ENCODE peak calls at places on chromosomes 3 and 15, in eight cellular contexts. A, F, T, Z, R, G, W and S are unnamed samples.

GRCh38 chr3:85337895-85338294 is 379.1 kb downstream of the CADM2 start:
- DNase-seq in A (no peak), W (no peak), Z (no peak), G (no peak), F (no peak), R (no peak), T (no peak), S (no peak)

GRCh38 chr15:68682330-68682729 is 103.5 kb downstream of the CORO2B start:
- DNase-seq in W (no peak), T (no peak), Z (no peak), F (no peak), G (no peak), R (no peak), A (no peak), S (no peak)

GRCh38 chr3:154242766-154243165 is 81.5 kb downstream of the DHX36 start:
- DNase-seq in A (no peak), Z (no peak), T (no peak), G (no peak), W (no peak), F (no peak), R (no peak), S (no peak)

GRCh38 chr3:169457807-169458206 is 205.7 kb downstream of the MECOM start:
- DNase-seq in W (no peak), T (no peak), F (no peak), A (no peak), Z (no peak), R (no peak), G (no peak), S (no peak)

GRCh38 chr15:49978171-49978570 is 140.9 kb downstream of the ATP8B4 start:
- DNase-seq in R (no peak), F (no peak), A (no peak), Z (no peak), T (no peak), W (no peak), G (no peak), S (no peak)

GRCh38 chr3:17310983-17311382 is 426.2 kb downstream of the PLCL2 start:
- DNase-seq in R (no peak), G (no peak), F (no peak), W (no peak), T (no peak), A (no peak), Z (no peak), S (no peak)

GRCh38 chr3:46114324-46114988 is 87.2 kb upstream of the XCR1 start:
- DNase-seq in T (no peak), R (no peak), G (no peak), W (no peak), F (peak; percentile 60), Z (peak; percentile 76), A (peak; percentile 92), S (no peak)

GRCh38 chr15:54187325-54187724 is 209.1 kb downstream of the UNC13C start:
- DNase-seq in G (no peak), T (no peak), R (no peak), A (no peak), F (no peak), Z (no peak), W (no peak), S (no peak)

GRCh38 chr3:57791245-57791644 is 35.1 kb downstream of the SLMAP start:
- DNase-seq in G (no peak), A (no peak), F (no peak), Z (peak; percentile 22), W (no peak), R (no peak), T (no peak), S (no peak)

GRCh38 chr3:127071597-127072001 is 88.7 kb downstream of the PLXNA1 start:
- DNase-seq in R (no peak), A (no peak), Z (no peak), F (no peak), T (no peak), G (no peak), W (no peak), S (no peak)

GRCh38 chr3:119759962-119760361 is 21.9 kb upstream of the NR1I2 start:
- DNase-seq in T (no peak), G (no peak), F (no peak), R (no peak), W (no peak), A (no peak), Z (no peak), S (no peak)

GRCh38 chr15:99361541-99362185 is 110.4 kb downstream of the LRRC28 start:
- DNase-seq in A (peak; percentile 51), W (no peak), F (no peak), T (no peak), Z (peak; percentile 42), R (no peak), G (no peak), S (no peak)

GRCh38 chr3:129628169-129628522 is 21.7 kb upstream of the PLXND1 start:
- DNase-seq in A (no peak), Z (no peak), G (no peak), F (peak; percentile 68), W (no peak), T (no peak), R (no peak), S (no peak)

GRCh38 chr3:174477491-174477890 is 381.6 kb upstream of the NAALADL2 start:
- DNase-seq in R (no peak), Z (no peak), F (no peak), T (no peak), W (no peak), A (no peak), G (no peak), S (no peak)
- H3K4me3 ChIP-seq in R (no peak overlapping the region), Z (no peak overlapping the region), F (no peak overlapping the region), T (no peak overlapping the region), W (no peak overlapping the region), A (no peak overlapping the region), G (no peak overlapping the region), S (no peak overlapping the region)

GRCh38 chr3:139302801-139303113 is 41.1 kb upstream of the MRPS22 start:
- DNase-seq in W (no peak), A (no peak), Z (no peak), G (no peak), T (no peak), R (no peak), F (no peak), S (no peak)
- H3K4me1 ChIP-seq in W (no peaks in the 10 kb centered on the region), A (peaks cover 54% of the 10 kb centered on the region), Z (peaks cover 30% of the 10 kb centered on the region), G (no peaks in the 10 kb centered on the region), T (no peaks in the 10 kb centered on the region), R (no peaks in the 10 kb centered on the region), F (no peaks in the 10 kb centered on the region), S (no peaks in the 10 kb centered on the region)

DNA sequence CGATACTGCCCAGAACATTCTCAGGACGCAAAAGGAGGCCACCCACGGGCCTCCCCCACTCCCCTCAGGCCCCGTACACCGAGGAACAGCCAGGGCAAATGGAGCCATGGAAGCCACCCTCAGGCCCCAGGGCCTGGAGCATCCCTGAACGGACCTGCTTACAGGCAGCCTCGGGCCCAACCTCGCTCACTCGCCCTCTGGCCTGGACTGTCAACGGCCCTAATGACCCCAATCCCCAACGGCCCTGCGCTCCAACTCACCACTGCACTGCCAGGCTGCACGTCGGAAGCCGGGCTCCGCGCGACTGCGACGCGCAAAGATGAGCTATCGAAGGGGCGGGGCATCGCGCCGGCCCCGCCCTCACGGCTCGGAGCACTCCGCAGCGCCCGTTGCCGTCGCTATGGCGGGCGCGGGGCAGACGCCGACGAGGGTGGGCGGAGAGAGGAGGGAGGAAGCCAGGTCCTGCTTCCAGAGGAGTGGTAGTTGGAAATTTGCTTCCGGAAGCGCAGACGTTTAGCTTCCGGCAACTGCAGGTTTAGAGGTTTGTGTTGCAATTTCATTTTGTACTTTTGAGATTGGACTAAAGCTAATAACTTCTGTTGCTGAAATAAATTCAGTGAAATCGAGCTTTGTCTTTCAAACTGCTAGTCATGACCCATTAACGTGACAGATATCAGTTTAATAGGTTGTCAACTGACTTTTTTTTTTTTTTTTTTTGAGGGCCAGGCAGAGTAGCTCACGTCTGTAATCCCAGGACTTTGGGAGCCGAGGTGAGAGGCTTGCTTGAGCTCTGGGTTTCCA is at the start of gene SKIC8:
- DNase-seq in G (peak; percentile 88), Z (peak; percentile 89), F (peak; percentile 76), T (peak; percentile 92), W (peak; percentile 92), A (peak; percentile 96), R (peak; percentile 99), S (peak; percentile 88)
- H3K4me3 ChIP-seq in G (peak within 1 kb of the TSS; percentile 86), Z (peak within 1 kb of the TSS; percentile 79), F (peak within 1 kb of the TSS; percentile 87), T (peak within 1 kb of the TSS; percentile 72), W (peak within 1 kb of the TSS; percentile 92), A (peak within 1 kb of the TSS; percentile 98), R (peak within 1 kb of the TSS; percentile 95), S (peak within 1 kb of the TSS; percentile 91)

DNA sequence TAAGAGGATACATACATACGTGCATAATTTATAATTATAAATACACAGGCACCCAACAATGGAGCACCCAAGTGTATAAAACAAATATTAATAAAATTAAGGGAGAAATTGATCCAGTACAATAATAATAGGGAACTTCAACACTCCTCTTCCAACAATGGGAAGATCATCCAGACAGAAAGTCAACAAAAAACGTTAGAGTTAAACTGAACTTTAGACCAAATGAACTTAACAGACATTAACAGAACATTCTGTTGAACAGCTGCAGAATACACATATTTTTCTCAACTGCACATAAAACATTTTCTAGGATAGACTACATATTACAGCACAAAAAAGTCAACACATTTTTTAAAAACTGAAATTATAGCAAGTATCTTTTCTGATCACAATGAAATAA is 339.7 kb downstream of the CGGBP1 start:
- DNase-seq in Z (no peak), T (no peak), A (no peak), F (no peak), W (no peak), R (no peak), G (no peak), S (no peak)
- H3K4me1 ChIP-seq in Z (no peaks in the 10 kb centered on the region), T (no peaks in the 10 kb centered on the region), A (peaks cover 4% of the 10 kb centered on the region), F (no peaks in the 10 kb centered on the region), W (no peaks in the 10 kb centered on the region), R (no peaks in the 10 kb centered on the region), G (no peaks in the 10 kb centered on the region), S (no peaks in the 10 kb centered on the region)

DNA sequence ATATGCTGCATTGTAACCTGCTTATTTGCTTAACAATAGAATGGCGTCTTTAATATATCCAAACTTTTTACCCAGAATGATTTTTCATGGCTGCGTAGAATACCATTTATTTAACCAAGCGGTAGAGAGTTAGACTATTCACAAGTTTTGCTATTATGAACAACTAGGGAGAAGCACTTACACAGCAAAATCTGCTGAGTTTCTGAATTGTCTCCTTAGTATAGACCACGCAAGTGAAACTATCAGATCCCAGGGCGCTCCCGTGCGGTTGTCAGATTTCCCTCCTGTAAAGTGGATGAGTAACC is 12.6 kb upstream of the ADPGK start:
- DNase-seq in W (no peak), R (no peak), A (peak; percentile 14), Z (no peak), T (no peak), G (no peak), F (no peak), S (no peak)
- H3K4me3 ChIP-seq in W (peak overlapping the region; percentile 81), R (peak overlapping the region; percentile 46), A (peak overlapping the region; percentile 67), Z (no peak overlapping the region), T (peak overlapping the region; percentile 54), G (peak overlapping the region; percentile 34), F (peak overlapping the region; percentile 52), S (peak overlapping the region; percentile 49)